ENCODE peak calls at places on chromosome 19, in nine cellular contexts. G, Z, L, M, R, U, I, X and H are unnamed samples.

GRCh38 chr19:20413705-20414104 is 151.9 kb downstream of the ZNF737 start:
- DNase-seq in X (no peak), R (no peak), M (no peak), G (no peak), I (no peak), Z (no peak), L (no peak), U (no peak), H (no peak)

GRCh38 chr19:6108721-6109633 is 1.3 kb downstream of the RFX2 start:
- DNase-seq in X (peak; percentile 64), R (peak; percentile 65), L (no peak), U (peak; percentile 28), G (peak; percentile 36), Z (peak; percentile 85), M (peak; percentile 80), I (peak; percentile 75), H (peak; percentile 75)

GRCh38 chr19:58381460-58382220 is 810 bp upstream of the ZNF837 start:
- DNase-seq in R (no peak), M (peak; percentile 53), Z (no peak), G (no peak), L (no peak), U (peak; percentile 48), X (no peak), I (no peak), H (no peak)

GRCh38 chr19:42850981-42851717 is 28.4 kb downstream of the PSG1 start:
- DNase-seq in M (no peak), Z (peak; percentile 8), X (no peak), L (no peak), R (peak; percentile 64), I (peak; percentile 98), G (no peak), U (peak; percentile 16), H (peak; percentile 89)

GRCh38 chr19:55131421-55131820 is 14.0 kb upstream of the PPP1R12C start:
- DNase-seq in R (no peak), U (no peak), I (no peak), M (no peak), G (no peak), X (no peak), L (no peak), Z (no peak), H (no peak)

GRCh38 chr19:15280915-15281683 is 48.9 kb upstream of the EPHX3 start:
- DNase-seq in G (no peak), I (peak; percentile 86), R (peak; percentile 91), M (peak; percentile 85), X (no peak), Z (peak; percentile 83), L (peak; percentile 81), U (peak; percentile 70), H (peak; percentile 92)

GRCh38 chr19:18286973-18287635 is 5.7 kb upstream of the JUND start:
- DNase-seq in I (no peak), R (no peak), L (no peak), G (no peak), X (no peak), U (no peak), Z (no peak), M (no peak), H (no peak)

GRCh38 chr19:32421589-32422361 is 16.2 kb downstream of the DPY19L3 start:
- DNase-seq in M (no peak), R (no peak), X (no peak), L (no peak), U (no peak), I (no peak), Z (no peak), G (no peak), H (no peak)

GRCh38 chr19:15779756-15780476 is 7.5 kb upstream of the OR10H5 start:
- DNase-seq in X (no peak), G (no peak), Z (peak; percentile 88), R (peak; percentile 67), M (peak; percentile 89), L (no peak), I (peak; percentile 18), U (peak; percentile 61), H (peak; percentile 54)

GRCh38 chr19:18746393-18747167 is 44.5 kb downstream of the COMP start:
- DNase-seq in Z (no peak), M (no peak), G (no peak), L (no peak), R (no peak), X (no peak), U (no peak), I (no peak), H (no peak)

GRCh38 chr19:38211779-38212178 is 12.2 kb downstream of the DPF1 start:
- DNase-seq in L (peak; percentile 29), Z (no peak), G (no peak), I (no peak), R (no peak), X (no peak), U (no peak), M (no peak), H (no peak)

GRCh38 chr19:33134571-33135041 is 2.7 kb downstream of the WDR88 start:
- DNase-seq in U (no peak), R (no peak), M (no peak), X (peak; percentile 33), I (no peak), L (no peak), G (no peak), Z (no peak), H (no peak)

GRCh38 chr19:33558846-33559245 is 37.3 kb upstream of the PEPD start:
- DNase-seq in R (no peak), I (no peak), Z (no peak), U (no peak), G (no peak), X (no peak), L (no peak), M (no peak), H (no peak)

GRCh38 chr19:18966304-18966703 is 25.3 kb upstream of the HOMER3 start:
- DNase-seq in L (no peak), X (no peak), I (no peak), Z (no peak), R (no peak), M (no peak), U (no peak), G (no peak), H (no peak)

GRCh38 chr19:30046522-30046921 is 104.5 kb downstream of the URI1 start:
- DNase-seq in X (no peak), M (no peak), G (no peak), U (no peak), R (no peak), L (no peak), I (peak; percentile 9), Z (no peak), H (no peak)

GRCh38 chr19:18109731-18110671 is 12.4 kb downstream of the MAST3 start:
- DNase-seq in Z (no peak), G (peak; percentile 32), I (no peak), X (no peak), R (peak; percentile 62), M (peak; percentile 66), U (peak; percentile 69), L (no peak), H (peak; percentile 79)

GRCh38 chr19:10961073-10961762 is 388 bp downstream of the SMARCA4 start:
- DNase-seq in Z (peak; percentile 33), U (no peak), L (peak; percentile 53), I (peak; percentile 13), X (no peak), G (no peak), R (peak; percentile 80), M (no peak), H (no peak)
- H3K27me3 ChIP-seq in Z (no peaks in the 10 kb centered on the region), U (no peaks in the 10 kb centered on the region), L (no peaks in the 10 kb centered on the region), I (no peaks in the 10 kb centered on the region), X (no peaks in the 10 kb centered on the region), G (no peaks in the 10 kb centered on the region), R (no peaks in the 10 kb centered on the region), M (no peaks in the 10 kb centered on the region), H (no peaks in the 10 kb centered on the region)

GRCh38 chr19:41408256-41408655 is 10.6 kb downstream of the BCKDHA start:
- DNase-seq in L (no peak), U (no peak), I (no peak), X (no peak), M (no peak), Z (no peak), G (no peak), R (no peak), H (no peak)
- H3K4me1 ChIP-seq in L (peaks cover 8% of the 10 kb centered on the region), U (peaks cover 23% of the 10 kb centered on the region), I (no peaks in the 10 kb centered on the region), X (peaks cover 4% of the 10 kb centered on the region), M (no peaks in the 10 kb centered on the region), Z (peaks cover 65% of the 10 kb centered on the region), G (peaks cover 5% of the 10 kb centered on the region), R (peaks cover 49% of the 10 kb centered on the region), H (peaks cover 8% of the 10 kb centered on the region)

GRCh38 chr19:41540041-41540695 is 35.8 kb upstream of the CEACAM21 start:
- DNase-seq in G (no peak), L (no peak), U (no peak), Z (no peak), X (no peak), R (no peak), M (no peak), I (peak; percentile 14), H (no peak)
- H3K27me3 ChIP-seq in G (no peaks in the 10 kb centered on the region), L (peaks cover 46% of the 10 kb centered on the region), U (no peaks in the 10 kb centered on the region), Z (peaks cover 3% of the 10 kb centered on the region), X (no peaks in the 10 kb centered on the region), R (no peaks in the 10 kb centered on the region), M (no peaks in the 10 kb centered on the region), I (no peaks in the 10 kb centered on the region), H (no peaks in the 10 kb centered on the region)

GRCh38 chr19:293436-294110 is 2.4 kb upstream of the PLPP2 start:
- DNase-seq in X (no peak), G (no peak), M (peak; percentile 29), U (no peak), I (no peak), Z (no peak), L (no peak), R (no peak), H (no peak)

GRCh38 chr19:295687-296370 is 4.6 kb upstream of the PLPP2 start:
- DNase-seq in G (no peak), X (no peak), L (no peak), U (peak; percentile 59), R (no peak), M (no peak), I (no peak), Z (no peak), H (no peak)

GRCh38 chr19:294819-295686 is 3.9 kb upstream of the PLPP2 start:
- DNase-seq in X (peak; percentile 46), G (no peak), R (no peak), I (no peak), M (no peak), U (no peak), L (no peak), Z (no peak), H (no peak)

GRCh38 chr19:294341-294818 is 3.2 kb upstream of the PLPP2 start:
- DNase-seq in Z (no peak), R (no peak), M (peak; percentile 34), X (no peak), G (no peak), U (no peak), L (no peak), I (no peak), H (no peak)

DNA sequence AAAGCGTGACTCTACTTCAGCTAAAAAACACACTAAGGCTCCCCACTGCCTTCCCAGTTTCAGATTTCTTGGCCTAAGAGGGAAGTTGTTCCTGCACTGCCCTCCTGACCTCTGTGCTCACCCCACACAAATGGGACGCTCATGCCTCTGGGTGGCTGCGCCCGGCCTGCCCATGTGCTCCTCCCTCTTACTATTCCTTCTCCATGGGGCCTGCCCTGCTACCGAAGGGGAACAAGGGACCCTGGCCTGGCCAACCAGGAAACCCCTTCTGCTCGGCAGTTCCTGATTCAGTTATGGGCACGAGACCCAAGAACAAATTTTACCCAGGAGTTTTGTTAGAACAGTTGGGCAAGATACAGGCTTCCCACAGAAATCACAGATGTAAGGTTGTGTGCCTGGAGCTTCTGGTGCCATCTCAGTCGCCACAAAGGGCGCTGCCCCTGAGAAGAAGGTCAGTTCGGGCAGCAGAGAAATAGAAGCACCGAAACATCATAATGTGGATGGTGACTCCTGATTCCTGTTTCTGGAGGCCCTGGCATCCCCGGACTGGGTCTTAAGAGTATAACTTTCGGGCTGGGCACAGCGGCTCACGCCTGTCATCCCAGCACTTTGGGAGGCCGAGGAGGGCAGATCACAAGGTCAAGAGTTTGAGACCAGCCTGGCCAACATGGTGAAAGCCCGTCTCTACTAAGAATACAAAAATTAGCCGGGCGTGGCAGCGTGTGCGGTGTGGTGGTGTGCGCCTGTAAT is 5.4 kb upstream of the PLPP2 start:
- DNase-seq in U (no peak), L (no peak), M (no peak), G (no peak), R (no peak), Z (no peak), I (no peak), X (no peak), H (no peak)
- H3K4me1 ChIP-seq in U (peaks cover 12% of the 10 kb centered on the region), L (peaks cover 10% of the 10 kb centered on the region), M (peaks cover 2% of the 10 kb centered on the region), G (peaks cover 4% of the 10 kb centered on the region), R (no peaks in the 10 kb centered on the region), Z (peaks cover 15% of the 10 kb centered on the region), I (peaks cover 3% of the 10 kb centered on the region), X (peaks cover 11% of the 10 kb centered on the region), H (peaks cover 18% of the 10 kb centered on the region)